ENCODE peak calls at places on chromosomes 5 and 9, in ten cellular contexts. K is PC-3; N is heart right ventricle; R is GM23248; H is BE2C; J is lung; P is cardiac muscle cell; V is colonic mucosa; Y is HCT116; Z is CD8-positive, alpha-beta T cell. C is an unnamed sample.

GRCh38 chr5:179326176-179326997 is 18.9 kb downstream of the ADAMTS2 start:
- DNase-seq in P (no peak), K (no peak), Z (no peak), Y (no peak), J (no peak), R (peak; percentile 85), V (peak; percentile 28), H (no peak), N (peak; percentile 59), C (peak; percentile 92)

GRCh38 chr9:122193651-122194050 is 33.9 kb downstream of the MORN5 start:
- DNase-seq in R (no peak), P (no peak), H (no peak), N (no peak), J (no peak), Z (no peak), K (no peak), Y (no peak), V (no peak), C (no peak)

GRCh38 chr9:136629879-136630661 is 32.6 kb upstream of the EGFL7 start:
- DNase-seq in K (peak; percentile 39), P (peak; percentile 80), Y (no peak), Z (peak; percentile 64), H (peak; percentile 75), V (peak; percentile 77), N (peak; percentile 61), R (peak; percentile 44), J (peak; percentile 64), C (no peak)

GRCh38 chr5:135437796-135438560 is 9.2 kb downstream of the DCANP1 start:
- DNase-seq in H (peak; percentile 49), V (peak; percentile 37), N (peak; percentile 64), J (peak; percentile 78), Z (peak; percentile 7), Y (peak; percentile 44), K (peak; percentile 79), R (peak; percentile 94), P (no peak), C (peak; percentile 33)

GRCh38 chr9:113531919-113532808 is 68.6 kb downstream of the RGS3 start:
- DNase-seq in J (no peak), N (no peak), K (no peak), R (no peak), H (no peak), P (no peak), Z (no peak), V (no peak), Y (no peak), C (peak; percentile 24)

GRCh38 chr5:135243194-135244191 is 155.5 kb downstream of the MACROH2A1 start:
- DNase-seq in H (peak; percentile 90), R (no peak), V (peak; percentile 47), Z (no peak), N (peak; percentile 50), K (no peak), Y (no peak), J (no peak), P (no peak), C (peak; percentile 46)

GRCh38 chr9:72476617-72477375 is 44.6 kb upstream of the TMC1 start:
- DNase-seq in J (no peak), N (no peak), V (peak; percentile 59), R (peak; percentile 79), H (no peak), K (peak; percentile 97), P (no peak), Z (peak; percentile 41), Y (peak; percentile 98), C (no peak)

GRCh38 chr9:93684806-93685553 is 108.6 kb downstream of the PHF2 start:
- DNase-seq in P (no peak), J (peak; percentile 10), R (peak; percentile 29), V (no peak), K (peak; percentile 52), N (no peak), Y (no peak), H (no peak), Z (no peak), C (no peak)

GRCh38 chr5:98786178-98786853 is 12.9 kb downstream of the RGMB start:
- DNase-seq in J (no peak), K (peak; percentile 85), N (no peak), H (no peak), Y (no peak), P (no peak), Z (no peak), R (peak; percentile 53), V (no peak), C (no peak)

GRCh38 chr9:111147021-111147420 is 108.8 kb upstream of the LPAR1 start:
- DNase-seq in R (no peak), P (no peak), K (no peak), J (no peak), Y (no peak), N (no peak), V (no peak), H (no peak), Z (no peak), C (no peak)

GRCh38 chr5:149185067-149185466 is 43.8 kb downstream of the ABLIM3 start:
- DNase-seq in J (no peak), V (no peak), K (no peak), N (no peak), Y (no peak), Z (no peak), P (no peak), H (no peak), R (no peak), C (no peak)

GRCh38 chr5:99900302-99900811 is 634.8 kb upstream of the FAM174A start:
- DNase-seq in J (no peak), H (peak; percentile 42), N (no peak), P (no peak), K (peak; percentile 98), V (no peak), Y (peak; percentile 69), Z (no peak), R (peak; percentile 2), C (no peak)

GRCh38 chr5:75671506-75671905 is 45.7 kb downstream of the POC5 start:
- DNase-seq in H (no peak), Z (no peak), P (no peak), N (no peak), Y (no peak), V (no peak), J (no peak), K (no peak), R (no peak), C (no peak)

GRCh38 chr5:110476164-110476563 is 250.3 kb downstream of the TMEM232 start:
- DNase-seq in R (no peak), K (no peak), V (no peak), J (no peak), P (no peak), Z (no peak), H (no peak), N (no peak), Y (no peak), C (no peak)

GRCh38 chr5:125215593-125215992 is 469.2 kb upstream of the ZNF608 start:
- DNase-seq in R (no peak), Z (no peak), N (no peak), Y (no peak), H (no peak), K (no peak), P (no peak), V (no peak), J (no peak), C (no peak)

GRCh38 chr9:93071464-93071863 is 13.0 kb downstream of the SUSD3 start:
- DNase-seq in R (peak; percentile 55), N (no peak), P (no peak), H (peak; percentile 81), J (no peak), Y (peak; percentile 48), V (no peak), K (peak; percentile 24), Z (no peak), C (peak; percentile 80)

GRCh38 chr9:109913461-109913810 is 133.4 kb downstream of the PALM2AKAP2 start:
- DNase-seq in V (no peak), H (no peak), K (no peak), Z (no peak), J (no peak), Y (no peak), N (no peak), P (no peak), R (peak; percentile 40), C (no peak)
- H3K4me1 ChIP-seq in V (peaks cover 4% of the 10 kb centered on the region), H (no peaks in the 10 kb centered on the region), K (peaks cover 40% of the 10 kb centered on the region), Z (no peaks in the 10 kb centered on the region), J (peaks cover 46% of the 10 kb centered on the region), Y (peaks cover 9% of the 10 kb centered on the region), N (peaks cover 93% of the 10 kb centered on the region), P (peaks cover 33% of the 10 kb centered on the region), R (peaks cover 44% of the 10 kb centered on the region), C (peaks cover 5% of the 10 kb centered on the region)

GRCh38 chr5:36770125-36770524 is 106.4 kb upstream of the NIPBL start:
- DNase-seq in H (no peak), V (no peak), J (no peak), N (no peak), K (no peak), Z (no peak), Y (no peak), P (no peak), R (no peak), C (no peak)
- H3K27me3 ChIP-seq in H (no peaks in the 10 kb centered on the region), V (no peaks in the 10 kb centered on the region), J (no peaks in the 10 kb centered on the region), N (peaks cover 4% of the 10 kb centered on the region), K (peaks cover 18% of the 10 kb centered on the region), Z (no peaks in the 10 kb centered on the region), Y (no peaks in the 10 kb centered on the region), P (no peaks in the 10 kb centered on the region), R (peaks cover 22% of the 10 kb centered on the region), C (no peaks in the 10 kb centered on the region)

DNA sequence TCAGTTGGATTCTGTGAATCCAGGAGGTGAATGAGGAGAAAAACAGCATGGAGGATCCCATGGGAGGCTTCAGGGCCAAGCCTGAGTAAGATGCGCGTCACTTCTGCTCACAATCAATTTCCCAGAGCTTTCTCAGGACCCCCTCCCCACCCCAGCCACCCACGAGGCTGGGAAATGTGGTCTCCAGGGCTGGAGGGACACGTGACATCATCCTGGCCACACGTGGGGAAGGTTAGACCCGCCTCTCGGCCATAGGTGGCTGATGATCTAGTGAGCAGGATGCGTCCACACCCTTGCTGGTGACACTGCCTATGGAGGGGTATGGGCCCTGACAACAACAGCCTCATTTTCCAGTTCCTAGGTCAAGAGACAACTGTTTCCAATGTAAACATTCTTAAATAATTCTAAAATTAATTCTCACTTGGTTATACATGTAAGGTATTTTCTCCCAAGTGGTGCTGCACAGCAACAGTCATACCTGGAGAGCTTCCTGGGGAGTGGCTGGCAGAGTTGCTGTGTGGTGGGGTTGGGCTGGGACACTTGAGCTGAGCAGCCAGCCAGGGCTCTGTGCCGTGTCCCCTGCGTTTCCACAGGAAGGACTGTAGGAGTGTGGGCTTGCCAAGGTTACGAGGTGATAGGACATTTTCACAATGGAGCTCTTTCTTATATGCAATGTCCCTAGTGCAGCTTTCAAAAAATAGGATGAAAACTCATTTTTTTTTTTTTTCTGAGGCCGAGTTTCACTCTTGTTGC is 153.1 kb downstream of the GADD45G start:
- DNase-seq in Y (no peak), J (no peak), N (peak; percentile 34), H (no peak), Z (no peak), V (no peak), P (no peak), R (no peak), K (no peak), C (no peak)
- H3K4me1 ChIP-seq in Y (no peaks in the 10 kb centered on the region), J (no peaks in the 10 kb centered on the region), N (peaks cover 19% of the 10 kb centered on the region), H (peaks cover 26% of the 10 kb centered on the region), Z (no peaks in the 10 kb centered on the region), V (no peaks in the 10 kb centered on the region), P (peaks cover 6% of the 10 kb centered on the region), R (no peaks in the 10 kb centered on the region), K (no peaks in the 10 kb centered on the region), C (peaks cover 4% of the 10 kb centered on the region)

DNA sequence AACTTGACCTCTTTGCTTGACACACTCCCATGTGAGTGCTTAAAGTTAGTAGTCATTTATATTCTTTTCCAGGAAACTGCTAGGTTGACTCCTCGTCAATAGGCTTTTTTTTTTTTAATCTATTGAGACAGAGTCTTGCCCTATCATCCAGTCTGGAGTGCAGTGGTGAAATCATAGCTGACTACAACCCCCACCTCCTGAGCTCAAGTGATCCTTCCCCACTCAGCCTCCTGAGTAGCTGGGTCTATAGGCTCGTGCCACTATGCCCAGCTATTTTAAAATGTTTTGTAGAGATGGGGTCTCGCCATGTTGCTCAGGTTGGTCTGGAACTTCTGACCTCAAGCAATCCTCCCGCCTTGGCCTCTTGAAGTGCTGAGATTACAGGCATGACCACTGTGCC is 34.9 kb downstream of the DMRT1 start:
- DNase-seq in R (no peak), P (no peak), K (no peak), H (no peak), V (no peak), Z (no peak), Y (no peak), N (no peak), J (no peak), C (no peak)
- H3K27me3 ChIP-seq in R (peaks cover 8% of the 10 kb centered on the region), P (peaks cover 17% of the 10 kb centered on the region), K (peaks cover 8% of the 10 kb centered on the region), H (no peaks in the 10 kb centered on the region), V (no peaks in the 10 kb centered on the region), Z (no peaks in the 10 kb centered on the region), Y (no peaks in the 10 kb centered on the region), N (peaks cover 24% of the 10 kb centered on the region), J (no peaks in the 10 kb centered on the region), C (no peaks in the 10 kb centered on the region)

C was measured in ovary.